ENCODE peak calls at places on chromosomes 4 and X, in nine cellular contexts. Y, D, S, E, X, L, A, F and I are unnamed samples.

GRCh38 chr4:72984351-72984750 is 85.2 kb downstream of the COX18 start:
- DNase-seq in X (no peak), F (no peak), A (no peak), E (no peak), S (no peak), L (no peak), Y (no peak), D (no peak), I (no peak)

GRCh38 chrX:135974279-135974856 is 580 bp upstream of the MMGT1 start:
- DNase-seq in A (peak), S (peak), F (no peak), E (peak), L (peak), Y (peak), X (peak), D (peak), I (no peak)

GRCh38 chrX:69309074-69309792 is 144.0 kb upstream of the PJA1 start:
- DNase-seq in E (no peak), A (peak), D (peak), S (no peak), L (no peak), Y (no peak), X (no peak), F (no peak), I (no peak)

GRCh38 chr4:41750624-41751324 is 2.2 kb upstream of the PHOX2B start:
- DNase-seq in A (no peak), X (no peak), E (no peak), L (peak), D (no peak), F (no peak), S (no peak), Y (no peak), I (no peak)

GRCh38 chr4:149823770-149824221 is 8.2 kb upstream of the IQCM start:
- DNase-seq in L (no peak), S (peak), D (peak), F (peak), A (no peak), X (no peak), E (no peak), Y (no peak), I (peak)

GRCh38 chr4:52172166-52172565 is 121.1 kb downstream of the SPATA18 start:
- DNase-seq in X (no peak), Y (no peak), L (no peak), S (no peak), D (no peak), E (no peak), F (no peak), A (no peak), I (peak)

GRCh38 chr4:24659241-24659961 is 75.0 kb upstream of the DHX15 start:
- DNase-seq in Y (no peak), S (no peak), D (peak), F (no peak), X (no peak), A (peak), L (no peak), E (no peak), I (no peak)

GRCh38 chrX:124328765-124329164 is 3.7 kb upstream of the TEX13D start:
- DNase-seq in D (peak), S (no peak), F (no peak), Y (no peak), X (no peak), A (no peak), E (no peak), L (no peak), I (peak)